ENCODE peak calls at places on chromosomes 3 and 15, in nine cellular contexts. One of them, this sample, is unnamed. For H3K9me3, the result is how much of the 10 kb centered on the place peaks cover.

GRCh38 chr3:13628432-13628831 is 79.5 kb downstream of the FBLN2 start:
- DNase-seq in aorta: no peak
- DNase-seq in fibroblast of lung: no peak
- DNase-seq in effector memory CD4-positive, alpha-beta T cell: no peak
- DNase-seq in astrocyte: no peak
- DNase-seq in upper lobe of right lung: no peak
- DNase-seq in CD4-positive, alpha-beta T cell: no peak
- DNase-seq in ovary: no peak
- DNase-seq in AG04450: no peak
- DNase-seq in this sample: no peak

GRCh38 chr3:136078421-136079364 is 113.2 kb downstream of the PPP2R3A start:
- DNase-seq in aorta: no peak
- DNase-seq in fibroblast of lung: no peak
- DNase-seq in effector memory CD4-positive, alpha-beta T cell: no peak
- DNase-seq in astrocyte: peak
- DNase-seq in upper lobe of right lung: no peak
- DNase-seq in CD4-positive, alpha-beta T cell: no peak
- DNase-seq in ovary: no peak
- DNase-seq in AG04450: no peak
- DNase-seq in this sample: no peak

GRCh38 chr15:45689616-45690015 is 54.8 kb downstream of the SQOR start:
- DNase-seq in aorta: no peak
- DNase-seq in fibroblast of lung: no peak
- DNase-seq in effector memory CD4-positive, alpha-beta T cell: no peak
- DNase-seq in astrocyte: no peak
- DNase-seq in upper lobe of right lung: no peak
- DNase-seq in CD4-positive, alpha-beta T cell: no peak
- DNase-seq in ovary: no peak
- DNase-seq in AG04450: no peak
- DNase-seq in this sample: no peak

GRCh38 chr15:70465812-70466211 is 297.5 kb downstream of the UACA start:
- DNase-seq in aorta: no peak
- DNase-seq in fibroblast of lung: no peak
- DNase-seq in effector memory CD4-positive, alpha-beta T cell: no peak
- DNase-seq in astrocyte: no peak
- DNase-seq in upper lobe of right lung: no peak
- DNase-seq in CD4-positive, alpha-beta T cell: no peak
- DNase-seq in ovary: no peak
- DNase-seq in AG04450: no peak
- DNase-seq in this sample: no peak

GRCh38 chr15:43134157-43134637 is 811 bp downstream of the TMEM62 start:
- DNase-seq in aorta: no peak
- DNase-seq in fibroblast of lung: no peak
- DNase-seq in effector memory CD4-positive, alpha-beta T cell: no peak
- DNase-seq in astrocyte: no peak
- DNase-seq in upper lobe of right lung: no peak
- DNase-seq in CD4-positive, alpha-beta T cell: no peak
- DNase-seq in ovary: no peak
- DNase-seq in AG04450: no peak
- DNase-seq in this sample: no peak

GRCh38 chr15:66595937-66596545 is 30.2 kb upstream of the LCTL start:
- DNase-seq in aorta: no peak
- DNase-seq in fibroblast of lung: peak
- DNase-seq in effector memory CD4-positive, alpha-beta T cell: no peak
- DNase-seq in astrocyte: no peak
- DNase-seq in upper lobe of right lung: no peak
- DNase-seq in CD4-positive, alpha-beta T cell: no peak
- DNase-seq in ovary: no peak
- DNase-seq in AG04450: no peak
- DNase-seq in this sample: no peak

GRCh38 chr15:42819781-42820180 is 82.9 kb upstream of the CDAN1 start:
- DNase-seq in aorta: no peak
- DNase-seq in fibroblast of lung: no peak
- DNase-seq in effector memory CD4-positive, alpha-beta T cell: no peak
- DNase-seq in astrocyte: no peak
- DNase-seq in upper lobe of right lung: no peak
- DNase-seq in CD4-positive, alpha-beta T cell: no peak
- DNase-seq in ovary: no peak
- DNase-seq in AG04450: no peak
- DNase-seq in this sample: no peak

GRCh38 chr3:169946336-169946735 is 20.3 kb upstream of the SEC62 start:
- DNase-seq in aorta: no peak
- DNase-seq in fibroblast of lung: no peak
- DNase-seq in effector memory CD4-positive, alpha-beta T cell: no peak
- DNase-seq in astrocyte: no peak
- DNase-seq in upper lobe of right lung: no peak
- DNase-seq in CD4-positive, alpha-beta T cell: no peak
- DNase-seq in ovary: no peak
- DNase-seq in AG04450: no peak
- DNase-seq in this sample: no peak

GRCh38 chr3:77204788-77205187 is 164.9 kb downstream of the ROBO2 start:
- DNase-seq in aorta: no peak
- DNase-seq in fibroblast of lung: no peak
- DNase-seq in effector memory CD4-positive, alpha-beta T cell: no peak
- DNase-seq in astrocyte: no peak
- DNase-seq in upper lobe of right lung: no peak
- DNase-seq in CD4-positive, alpha-beta T cell: no peak
- DNase-seq in ovary: no peak
- DNase-seq in AG04450: no peak
- DNase-seq in this sample: no peak

GRCh38 chr3:72739521-72740466 is 108.5 kb downstream of the SHQ1 start:
- DNase-seq in aorta: no peak
- DNase-seq in fibroblast of lung: no peak
- DNase-seq in effector memory CD4-positive, alpha-beta T cell: no peak
- DNase-seq in astrocyte: no peak
- DNase-seq in upper lobe of right lung: no peak
- DNase-seq in CD4-positive, alpha-beta T cell: no peak
- DNase-seq in ovary: no peak
- DNase-seq in AG04450: no peak
- DNase-seq in this sample: no peak

GRCh38 chr3:134294302-134294925 is 43.8 kb upstream of the RYK start:
- DNase-seq in aorta: no peak
- DNase-seq in fibroblast of lung: peak
- DNase-seq in effector memory CD4-positive, alpha-beta T cell: peak
- DNase-seq in astrocyte: no peak
- DNase-seq in upper lobe of right lung: no peak
- DNase-seq in CD4-positive, alpha-beta T cell: no peak
- DNase-seq in ovary: no peak
- DNase-seq in AG04450: no peak
- DNase-seq in this sample: no peak

GRCh38 chr3:114128826-114129225 is 50.0 kb downstream of the DRD3 start:
- DNase-seq in aorta: no peak
- DNase-seq in fibroblast of lung: peak
- DNase-seq in effector memory CD4-positive, alpha-beta T cell: no peak
- DNase-seq in astrocyte: no peak
- DNase-seq in upper lobe of right lung: no peak
- DNase-seq in CD4-positive, alpha-beta T cell: no peak
- DNase-seq in ovary: no peak
- DNase-seq in AG04450: no peak
- DNase-seq in this sample: no peak

GRCh38 chr3:14599488-14599887 is 52.1 kb upstream of the CCDC174 start:
- DNase-seq in aorta: no peak
- DNase-seq in fibroblast of lung: no peak
- DNase-seq in effector memory CD4-positive, alpha-beta T cell: no peak
- DNase-seq in astrocyte: no peak
- DNase-seq in upper lobe of right lung: no peak
- DNase-seq in CD4-positive, alpha-beta T cell: no peak
- DNase-seq in ovary: no peak
- DNase-seq in AG04450: no peak
- DNase-seq in this sample: no peak

GRCh38 chr15:56082263-56082761 is 88.9 kb upstream of the NEDD4 start:
- DNase-seq in aorta: no peak
- DNase-seq in fibroblast of lung: no peak
- DNase-seq in effector memory CD4-positive, alpha-beta T cell: no peak
- DNase-seq in astrocyte: no peak
- DNase-seq in upper lobe of right lung: no peak
- DNase-seq in CD4-positive, alpha-beta T cell: no peak
- DNase-seq in ovary: no peak
- DNase-seq in AG04450: no peak
- DNase-seq in this sample: no peak
- H3K9me3 ChIP-seq in aorta: under half
- H3K9me3 ChIP-seq in fibroblast of lung: under half
- H3K9me3 ChIP-seq in effector memory CD4-positive, alpha-beta T cell: under half
- H3K9me3 ChIP-seq in astrocyte: under half
- H3K9me3 ChIP-seq in upper lobe of right lung: under half
- H3K9me3 ChIP-seq in CD4-positive, alpha-beta T cell: under half
- H3K9me3 ChIP-seq in ovary: under half
- H3K9me3 ChIP-seq in AG04450: under half
- H3K9me3 ChIP-seq in this sample: under half

GRCh38 chr15:89099968-89100367 is 11.7 kb downstream of the ABHD2 start:
- DNase-seq in aorta: no peak
- DNase-seq in fibroblast of lung: no peak
- DNase-seq in effector memory CD4-positive, alpha-beta T cell: no peak
- DNase-seq in astrocyte: no peak
- DNase-seq in upper lobe of right lung: no peak
- DNase-seq in CD4-positive, alpha-beta T cell: no peak
- DNase-seq in ovary: no peak
- DNase-seq in AG04450: no peak
- DNase-seq in this sample: no peak
- H3K27ac ChIP-seq in aorta: no peak
- H3K27ac ChIP-seq in fibroblast of lung: no peak
- H3K27ac ChIP-seq in effector memory CD4-positive, alpha-beta T cell: no peak
- H3K27ac ChIP-seq in astrocyte: peak
- H3K27ac ChIP-seq in upper lobe of right lung: no peak
- H3K27ac ChIP-seq in CD4-positive, alpha-beta T cell: no peak
- H3K27ac ChIP-seq in ovary: no peak
- H3K27ac ChIP-seq in AG04450: peak
- H3K27ac ChIP-seq in this sample: peak

GRCh38 chr15:22232675-22233074 is 152.3 kb downstream of the OR4M2 start:
- DNase-seq in aorta: no peak
- DNase-seq in fibroblast of lung: no peak
- DNase-seq in effector memory CD4-positive, alpha-beta T cell: no peak
- DNase-seq in astrocyte: no peak
- DNase-seq in upper lobe of right lung: no peak
- DNase-seq in CD4-positive, alpha-beta T cell: no peak
- DNase-seq in ovary: no peak
- DNase-seq in AG04450: no peak
- DNase-seq in this sample: no peak
- H3K9me3 ChIP-seq in aorta: under half
- H3K9me3 ChIP-seq in fibroblast of lung: under half
- H3K9me3 ChIP-seq in effector memory CD4-positive, alpha-beta T cell: under half
- H3K9me3 ChIP-seq in astrocyte: under half
- H3K9me3 ChIP-seq in upper lobe of right lung: under half
- H3K9me3 ChIP-seq in CD4-positive, alpha-beta T cell: under half
- H3K9me3 ChIP-seq in ovary: under half
- H3K9me3 ChIP-seq in AG04450: half or more
- H3K9me3 ChIP-seq in this sample: under half

GRCh38 chr3:53224536-53224935 is 31.3 kb downstream of the TKT start:
- DNase-seq in aorta: no peak
- DNase-seq in fibroblast of lung: no peak
- DNase-seq in effector memory CD4-positive, alpha-beta T cell: no peak
- DNase-seq in astrocyte: no peak
- DNase-seq in upper lobe of right lung: peak
- DNase-seq in CD4-positive, alpha-beta T cell: no peak
- DNase-seq in ovary: no peak
- DNase-seq in AG04450: no peak
- DNase-seq in this sample: no peak
- H3K27ac ChIP-seq in aorta: no peak
- H3K27ac ChIP-seq in fibroblast of lung: no peak
- H3K27ac ChIP-seq in effector memory CD4-positive, alpha-beta T cell: no peak
- H3K27ac ChIP-seq in astrocyte: no peak
- H3K27ac ChIP-seq in upper lobe of right lung: no peak
- H3K27ac ChIP-seq in CD4-positive, alpha-beta T cell: no peak
- H3K27ac ChIP-seq in ovary: no peak
- H3K27ac ChIP-seq in AG04450: peak
- H3K27ac ChIP-seq in this sample: no peak

GRCh38 chr3:154886437-154886836 is 193.7 kb upstream of the MME start:
- DNase-seq in aorta: no peak
- DNase-seq in fibroblast of lung: peak
- DNase-seq in effector memory CD4-positive, alpha-beta T cell: no peak
- DNase-seq in astrocyte: peak
- DNase-seq in upper lobe of right lung: no peak
- DNase-seq in CD4-positive, alpha-beta T cell: no peak
- DNase-seq in ovary: no peak
- DNase-seq in AG04450: peak
- DNase-seq in this sample: no peak
- H3K9me3 ChIP-seq in aorta: under half
- H3K9me3 ChIP-seq in fibroblast of lung: under half
- H3K9me3 ChIP-seq in effector memory CD4-positive, alpha-beta T cell: under half
- H3K9me3 ChIP-seq in astrocyte: under half
- H3K9me3 ChIP-seq in upper lobe of right lung: under half
- H3K9me3 ChIP-seq in CD4-positive, alpha-beta T cell: under half
- H3K9me3 ChIP-seq in ovary: under half
- H3K9me3 ChIP-seq in AG04450: under half
- H3K9me3 ChIP-seq in this sample: under half

GRCh38 chr15:50262533-50262932 is 3.0 kb downstream of the HDC start:
- DNase-seq in aorta: no peak
- DNase-seq in fibroblast of lung: no peak
- DNase-seq in effector memory CD4-positive, alpha-beta T cell: peak
- DNase-seq in astrocyte: no peak
- DNase-seq in upper lobe of right lung: no peak
- DNase-seq in CD4-positive, alpha-beta T cell: no peak
- DNase-seq in ovary: no peak
- DNase-seq in AG04450: no peak
- DNase-seq in this sample: no peak

GRCh38 chr15:50265620-50266019 is at the start of gene HDC:
- DNase-seq in aorta: no peak
- DNase-seq in fibroblast of lung: no peak
- DNase-seq in effector memory CD4-positive, alpha-beta T cell: no peak
- DNase-seq in astrocyte: no peak
- DNase-seq in upper lobe of right lung: no peak
- DNase-seq in CD4-positive, alpha-beta T cell: no peak
- DNase-seq in ovary: no peak
- DNase-seq in AG04450: no peak
- DNase-seq in this sample: no peak

GRCh38 chr15:50259276-50259675 is 6.2 kb downstream of the HDC start:
- DNase-seq in aorta: no peak
- DNase-seq in fibroblast of lung: no peak
- DNase-seq in effector memory CD4-positive, alpha-beta T cell: no peak
- DNase-seq in astrocyte: no peak
- DNase-seq in upper lobe of right lung: no peak
- DNase-seq in CD4-positive, alpha-beta T cell: no peak
- DNase-seq in ovary: no peak
- DNase-seq in AG04450: no peak
- DNase-seq in this sample: no peak

GRCh38 chr15:50260969-50261496 is 4.5 kb downstream of the HDC start:
- DNase-seq in aorta: no peak
- DNase-seq in fibroblast of lung: peak
- DNase-seq in effector memory CD4-positive, alpha-beta T cell: no peak
- DNase-seq in astrocyte: peak
- DNase-seq in upper lobe of right lung: no peak
- DNase-seq in CD4-positive, alpha-beta T cell: no peak
- DNase-seq in ovary: no peak
- DNase-seq in AG04450: no peak
- DNase-seq in this sample: no peak

GRCh38 chr15:50261979-50262378 is 3.5 kb downstream of the HDC start:
- DNase-seq in aorta: no peak
- DNase-seq in fibroblast of lung: no peak
- DNase-seq in effector memory CD4-positive, alpha-beta T cell: no peak
- DNase-seq in astrocyte: no peak
- DNase-seq in upper lobe of right lung: no peak
- DNase-seq in CD4-positive, alpha-beta T cell: no peak
- DNase-seq in ovary: no peak
- DNase-seq in AG04450: no peak
- DNase-seq in this sample: no peak
- H3K27ac ChIP-seq in aorta: no peak
- H3K27ac ChIP-seq in fibroblast of lung: no peak
- H3K27ac ChIP-seq in effector memory CD4-positive, alpha-beta T cell: no peak
- H3K27ac ChIP-seq in astrocyte: no peak
- H3K27ac ChIP-seq in upper lobe of right lung: no peak
- H3K27ac ChIP-seq in CD4-positive, alpha-beta T cell: no peak
- H3K27ac ChIP-seq in ovary: no peak
- H3K27ac ChIP-seq in AG04450: no peak
- H3K27ac ChIP-seq in this sample: no peak

This sample was measured in uterus.